ENCODE peak calls at places on chromosomes 2 and 18, in seven cellular contexts. Q, M, O, E, W, S and T are unnamed samples. For H3K27me3, the result is how much of the 10 kb centered on the place peaks cover.

GRCh38 chr2:197498937-197499593 is 575 bp downstream of the HSPD1 start:
- DNase-seq in O (peak), Q (peak), S (peak), M (peak), E (peak), W (peak), T (peak)

GRCh38 chr2:228703099-228703498 is 521.6 kb upstream of the SPHKAP start:
- DNase-seq in O (no peak), W (no peak), E (no peak), Q (no peak), S (no peak), M (no peak), T (no peak)

GRCh38 chr2:156021326-156022040 is 311.0 kb downstream of the NR4A2 start:
- DNase-seq in M (peak), W (no peak), Q (no peak), O (peak), S (no peak), E (no peak), T (peak)

GRCh38 chr2:43018179-43019024 is 208.0 kb downstream of the ZFP36L2 start:
- DNase-seq in O (peak), S (peak), Q (no peak), W (peak), M (peak), E (peak), T (peak)

GRCh38 chr2:43071629-43072550 is 154.5 kb downstream of the ZFP36L2 start:
- DNase-seq in E (peak), O (no peak), Q (no peak), M (no peak), W (no peak), S (peak), T (no peak)

GRCh38 chr2:207352978-207353377 is 176.8 kb upstream of the CREB1 start:
- DNase-seq in E (no peak), Q (no peak), W (no peak), S (no peak), M (no peak), O (no peak), T (no peak)

GRCh38 chr18:42233908-42234307 is 278.9 kb downstream of the PIK3C3 start:
- DNase-seq in O (no peak), S (no peak), E (no peak), M (no peak), W (no peak), Q (no peak), T (no peak)

GRCh38 chr2:31581124-31581795 is 522 bp upstream of the SRD5A2 start:
- DNase-seq in W (no peak), Q (no peak), E (no peak), M (no peak), O (no peak), S (no peak), T (no peak)

GRCh38 chr2:38856165-38856564 is 19.6 kb downstream of the DHX57 start:
- DNase-seq in O (no peak), W (no peak), M (no peak), E (no peak), Q (no peak), S (peak), T (no peak)

GRCh38 chr18:58838165-58838860 is 26.4 kb upstream of the ZNF532 start:
- DNase-seq in W (no peak), S (no peak), O (no peak), E (no peak), M (no peak), Q (no peak), T (no peak)

GRCh38 chr2:25161055-25161781 is 7.2 kb downstream of the POMC start:
- DNase-seq in W (peak), S (no peak), O (no peak), Q (peak), E (peak), M (peak), T (no peak)

GRCh38 chr2:74919827-74920226 is 38.6 kb upstream of the POLE4 start:
- DNase-seq in W (peak), Q (peak), E (peak), M (peak), O (peak), S (peak), T (peak)

GRCh38 chr2:68320118-68320641 is 431 bp upstream of the CNRIP1 start:
- DNase-seq in Q (no peak), S (no peak), W (peak), O (no peak), M (peak), E (no peak), T (no peak)

GRCh38 chr2:120625865-120626560 is 109.7 kb upstream of the GLI2 start:
- DNase-seq in W (no peak), E (no peak), M (no peak), Q (no peak), S (no peak), O (peak), T (peak)

GRCh38 chr2:193442293-193442692 is 1247.6 kb upstream of the TMEFF2 start:
- DNase-seq in E (no peak), Q (no peak), W (no peak), S (no peak), M (no peak), O (no peak), T (no peak)

GRCh38 chr18:24190590-24190989 is 51.7 kb downstream of the CABYR start:
- DNase-seq in S (no peak), W (no peak), Q (no peak), E (no peak), M (no peak), O (no peak), T (no peak)

GRCh38 chr18:10727477-10727876 is 201.7 kb downstream of the NAPG start:
- DNase-seq in O (no peak), S (peak), Q (no peak), E (no peak), M (no peak), W (no peak), T (no peak)

GRCh38 chr2:42951263-42951938 is 159.0 kb upstream of the HAAO start:
- DNase-seq in S (peak), O (no peak), W (peak), M (no peak), E (peak), Q (no peak), T (no peak)

GRCh38 chr18:12625242-12625641 is 32.7 kb downstream of the SPIRE1 start:
- DNase-seq in M (no peak), W (no peak), E (no peak), O (no peak), Q (no peak), S (peak), T (no peak)

GRCh38 chr2:110878150-110878549 is 145.8 kb downstream of the ACOXL start:
- DNase-seq in S (no peak), O (no peak), Q (no peak), M (no peak), E (no peak), W (no peak), T (no peak)

GRCh38 chr18:32760391-32760790 is 12.4 kb downstream of the KLHL14 start:
- DNase-seq in E (no peak), W (no peak), Q (no peak), O (no peak), M (no peak), S (no peak), T (no peak)

GRCh38 chr2:28736034-28736433 is 15.6 kb upstream of the PPP1CB start:
- DNase-seq in Q (no peak), W (peak), M (peak), O (no peak), E (peak), S (no peak), T (peak)

GRCh38 chr18:63783394-63783793 is 8.2 kb downstream of the SERPINB7 start:
- DNase-seq in Q (no peak), E (no peak), W (no peak), S (no peak), M (no peak), O (no peak), T (no peak)

GRCh38 chr18:63785031-63785430 is 9.8 kb downstream of the SERPINB7 start:
- DNase-seq in M (no peak), Q (no peak), O (no peak), E (no peak), S (no peak), W (no peak), T (no peak)

GRCh38 chr18:63787673-63788072 is 12.5 kb downstream of the SERPINB7 start:
- DNase-seq in E (no peak), S (no peak), Q (no peak), W (no peak), O (no peak), M (no peak), T (no peak)

GRCh38 chr18:63789327-63789726 is 14.1 kb downstream of the SERPINB7 start:
- DNase-seq in M (no peak), E (no peak), W (no peak), S (no peak), Q (no peak), O (no peak), T (no peak)

DNA sequence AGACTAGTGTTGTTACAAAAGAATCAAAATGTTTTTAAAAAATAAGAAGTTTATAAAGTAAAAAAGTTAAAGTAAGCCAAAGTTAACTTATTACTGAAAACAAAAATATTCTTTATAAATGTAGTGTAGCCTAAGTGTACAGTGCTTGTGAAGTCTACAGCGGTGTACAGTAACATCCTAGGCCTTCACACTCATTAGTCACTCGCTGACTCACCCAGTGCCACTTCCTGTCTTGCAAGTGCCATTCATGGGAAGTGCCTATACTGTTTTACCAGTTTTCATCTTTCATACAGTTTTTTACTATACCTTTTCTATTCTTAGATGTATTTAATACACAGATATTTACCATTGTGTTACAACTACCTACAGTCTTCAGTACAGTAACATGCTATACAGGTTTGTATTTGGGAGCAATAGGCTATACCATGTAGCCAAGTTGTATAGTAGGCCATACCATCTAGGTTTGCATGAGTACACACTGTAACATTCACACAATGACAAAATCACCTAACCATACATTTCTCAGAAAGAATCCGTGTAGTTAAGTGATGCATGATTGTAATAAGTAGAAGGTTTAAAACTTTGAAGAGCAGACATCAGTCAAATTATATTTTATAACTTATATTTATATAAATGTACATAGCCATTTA is 13.4 kb downstream of the SERPINB7 start:
- DNase-seq in Q (peak), S (peak), W (no peak), E (no peak), M (no peak), O (peak), T (no peak)
- H3K27me3 ChIP-seq in Q (under half), S (under half), W (under half), E (under half), M (under half), O (under half), T (under half)

GRCh38 chr18:49623571-49623970 is 61.7 kb downstream of the LIPG start:
- DNase-seq in Q (no peak), E (no peak), O (no peak), S (no peak), M (no peak), W (no peak), T (no peak)
- H3K27ac ChIP-seq in Q (no peak), E (no peak), O (no peak), S (no peak), M (no peak), W (no peak), T (no peak)

GRCh38 chr2:234158812-234159211 is 108.3 kb downstream of the SPP2 start:
- DNase-seq in O (no peak), E (no peak), M (no peak), Q (no peak), W (no peak), S (no peak), T (no peak)

GRCh38 chr2:234161932-234162331 is 111.4 kb downstream of the SPP2 start:
- DNase-seq in Q (no peak), S (no peak), E (no peak), O (no peak), W (no peak), M (no peak), T (no peak)

GRCh38 chr2:234158189-234158588 is 107.7 kb downstream of the SPP2 start:
- DNase-seq in S (no peak), M (no peak), Q (no peak), O (no peak), E (no peak), W (no peak), T (no peak)

GRCh38 chr2:234156326-234156725 is 105.8 kb downstream of the SPP2 start:
- DNase-seq in S (no peak), M (no peak), O (no peak), Q (no peak), E (no peak), W (no peak), T (no peak)
- H3K27me3 ChIP-seq in S (under half), M (under half), O (under half), Q (under half), E (under half), W (under half), T (under half)

GRCh38 chr2:185978634-185979405 is 240.2 kb downstream of the FSIP2 start:
- DNase-seq in O (no peak), W (no peak), M (no peak), Q (no peak), S (peak), E (no peak), T (no peak)
- H3K27ac ChIP-seq in O (no peak), W (no peak), M (no peak), Q (no peak), S (no peak), E (no peak), T (no peak)

DNA sequence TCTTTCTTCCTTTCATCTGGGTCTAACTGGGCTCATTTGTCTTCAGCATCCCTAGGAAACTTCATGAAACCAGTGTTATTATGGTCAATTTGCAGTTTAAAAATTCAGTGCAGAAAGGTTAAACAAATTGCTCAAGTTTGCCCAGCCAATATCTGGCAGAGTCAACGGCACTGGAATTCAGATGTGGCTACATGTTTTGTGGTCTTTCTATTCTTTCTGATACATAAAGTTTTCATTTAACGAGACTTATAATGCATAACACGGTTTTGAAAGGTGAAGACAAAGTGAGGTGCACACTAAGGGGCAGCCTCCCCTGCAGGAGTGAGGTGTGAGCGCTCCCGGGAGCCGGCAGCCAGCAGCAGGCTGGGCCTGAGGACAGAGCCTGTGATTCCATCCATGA is 164.6 kb downstream of the RTP5 start:
- DNase-seq in M (no peak), E (no peak), O (no peak), S (no peak), W (no peak), Q (no peak), T (no peak)
- H3K27me3 ChIP-seq in M (under half), E (under half), O (half or more), S (half or more), W (under half), Q (under half), T (under half)

GRCh38 chr2:23666241-23667025 is 260.5 kb downstream of the ATAD2B start:
- DNase-seq in E (no peak), Q (no peak), S (no peak), M (no peak), W (no peak), O (no peak), T (no peak)

GRCh38 chr2:23673082-23673481 is 253.8 kb downstream of the ATAD2B start:
- DNase-seq in S (no peak), Q (no peak), O (no peak), M (no peak), E (no peak), W (no peak), T (no peak)

GRCh38 chr2:23669413-23670244 is 257.3 kb downstream of the ATAD2B start:
- DNase-seq in M (peak), S (no peak), E (peak), O (no peak), W (peak), Q (no peak), T (peak)

GRCh38 chr2:23670245-23670592 is 256.7 kb downstream of the ATAD2B start:
- DNase-seq in M (no peak), S (no peak), W (no peak), O (no peak), E (no peak), Q (no peak), T (no peak)

DNA sequence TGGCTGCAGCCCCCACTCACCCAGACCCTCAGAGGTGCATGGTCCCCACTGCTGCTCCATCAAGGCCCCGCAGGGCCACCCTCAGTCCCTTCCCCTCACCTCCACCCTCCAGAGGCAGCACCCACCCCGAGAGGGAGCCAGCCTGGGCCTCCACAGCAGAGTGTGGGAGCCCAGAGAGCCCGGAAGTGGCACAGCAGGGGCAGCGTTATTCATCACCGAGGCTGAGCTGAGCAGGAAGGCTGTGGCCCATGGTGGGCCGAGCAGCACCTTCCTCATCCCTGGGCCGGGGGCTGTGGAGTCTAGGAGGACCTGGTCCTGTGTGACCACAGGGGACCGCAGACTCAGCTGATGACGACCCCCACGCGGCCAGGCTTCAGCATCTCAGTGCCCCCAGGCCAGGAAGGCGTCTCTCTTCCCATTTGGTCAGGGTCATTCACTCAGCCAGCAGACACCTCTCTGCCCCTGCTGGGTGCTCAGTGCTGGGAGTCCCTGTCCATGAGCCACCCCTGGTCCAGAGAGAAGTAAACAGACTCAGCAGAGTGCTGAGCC is 258.1 kb downstream of the ATAD2B start:
- DNase-seq in S (no peak), W (no peak), O (no peak), E (no peak), Q (no peak), M (no peak), T (no peak)
- H3K27ac ChIP-seq in S (no peak), W (peak), O (no peak), E (no peak), Q (no peak), M (no peak), T (peak)

GRCh38 chr18:22169889-22170420 is 566 bp downstream of the GATA6 start:
- DNase-seq in Q (peak), M (no peak), E (peak), O (no peak), S (no peak), W (peak), T (no peak)
- H3K27me3 ChIP-seq in Q (half or more), M (under half), E (under half), O (under half), S (half or more), W (under half), T (under half)